ENCODE peak calls at places on chromosomes 5 and 9, in ten cellular contexts. B, T, V, S, H, P, L, R, X and E are unnamed samples.

GRCh38 chr5:138466900-138467710 is 1.8 kb downstream of the EGR1 start:
- DNase-seq in T (no peak), P (peak), L (no peak), X (peak), R (peak), V (peak), H (no peak), S (peak), B (peak), E (peak)

GRCh38 chr5:132003982-132004381 is 7.5 kb downstream of the ACSL6 start:
- DNase-seq in H (no peak), S (no peak), R (no peak), L (no peak), X (peak), T (no peak), V (no peak), B (no peak), P (no peak), E (no peak)

GRCh38 chr5:5497132-5497748 is 74.8 kb downstream of the ICE1 start:
- DNase-seq in V (peak), B (no peak), S (peak), H (peak), X (peak), T (no peak), R (peak), L (peak), P (peak), E (peak)

GRCh38 chr5:28543699-28544098 is 1505.3 kb upstream of the CDH9 start:
- DNase-seq in H (no peak), L (no peak), T (no peak), X (no peak), R (no peak), P (no peak), S (no peak), V (no peak), B (no peak), E (no peak)

GRCh38 chr5:110916373-110917049 is 155.0 kb upstream of the TSLP start:
- DNase-seq in V (peak), S (peak), X (no peak), H (no peak), T (no peak), R (peak), B (no peak), L (peak), P (no peak), E (peak)

GRCh38 chr5:135570453-135570764 is 8.4 kb downstream of the CXCL14 start:
- DNase-seq in R (no peak), H (no peak), B (no peak), P (no peak), S (no peak), V (no peak), T (no peak), L (no peak), X (no peak), E (no peak)

GRCh38 chr5:16918156-16918555 is 17.9 kb downstream of the MYO10 start:
- DNase-seq in H (no peak), B (no peak), T (no peak), V (no peak), P (no peak), R (peak), S (no peak), L (no peak), X (no peak), E (no peak)

GRCh38 chr5:68648944-68649874 is 433.7 kb downstream of the PIK3R1 start:
- DNase-seq in T (no peak), V (no peak), H (no peak), P (no peak), X (no peak), L (no peak), B (no peak), S (no peak), R (no peak), E (no peak)

GRCh38 chr5:107743357-107744000 is 72.7 kb upstream of the EFNA5 start:
- DNase-seq in X (no peak), T (no peak), V (peak), B (no peak), L (peak), R (peak), S (no peak), P (no peak), H (no peak), E (peak)

GRCh38 chr9:118640836-118641557 is 728.2 kb downstream of the BRINP1 start:
- DNase-seq in R (no peak), T (no peak), S (no peak), V (no peak), P (no peak), B (no peak), X (no peak), H (no peak), L (peak), E (no peak)

GRCh38 chr5:80069918-80070318 is 34.8 kb downstream of the THBS4 start:
- DNase-seq in V (no peak), L (no peak), R (no peak), X (no peak), B (no peak), H (no peak), S (no peak), P (no peak), T (no peak), E (no peak)

GRCh38 chr9:127540664-127541041 is 71.4 kb upstream of the STXBP1 start:
- DNase-seq in S (no peak), H (no peak), T (no peak), R (no peak), V (no peak), X (no peak), P (no peak), B (no peak), L (peak), E (no peak)

GRCh38 chr5:5645891-5646290 is 223.4 kb downstream of the ICE1 start:
- DNase-seq in B (no peak), X (peak), T (no peak), S (no peak), V (no peak), P (no peak), L (no peak), R (no peak), H (no peak), E (no peak)

GRCh38 chr9:20563917-20564316 is 58.4 kb downstream of the MLLT3 start:
- DNase-seq in T (no peak), B (no peak), V (no peak), H (no peak), R (no peak), X (no peak), P (no peak), S (no peak), L (no peak), E (no peak)